ENCODE peak calls at places on chromosome 12, in seven cellular contexts. K, O, Y, I, H, C and N are unnamed samples.

GRCh38 chr12:14367097-14367661 is 1.7 kb downstream of the ATF7IP start:
- DNase-seq in K (no peak), O (peak; percentile 19), Y (no peak), I (no peak), H (no peak), C (no peak), N (no peak)

GRCh38 chr12:50751921-50752721 is 11.8 kb upstream of the ATF1 start:
- DNase-seq in K (no peak), O (peak; percentile 18), Y (no peak), I (no peak), H (no peak), C (no peak), N (no peak)

GRCh38 chr12:108306506-108306905 is 32.6 kb downstream of the CMKLR1 start:
- DNase-seq in K (no peak), O (no peak), Y (no peak), I (no peak), H (no peak), C (no peak), N (no peak)

GRCh38 chr12:5796171-5797091 is 148.6 kb downstream of the ANO2 start:
- DNase-seq in K (peak; percentile 4), O (peak; percentile 28), Y (no peak), I (no peak), H (no peak), C (no peak), N (peak; percentile 14)

GRCh38 chr12:32455607-32456063 is 56.3 kb downstream of the FGD4 start:
- DNase-seq in K (peak; percentile 25), O (peak; percentile 81), Y (peak; percentile 42), I (no peak), H (no peak), C (peak; percentile 40), N (peak; percentile 74)

GRCh38 chr12:70648191-70648590 is 11.0 kb upstream of the PTPRB start:
- DNase-seq in K (no peak), O (no peak), Y (no peak), I (no peak), H (no peak), C (no peak), N (no peak)

GRCh38 chr12:18581232-18581962 is 156.4 kb downstream of the PLCZ1 start:
- DNase-seq in K (no peak), O (no peak), Y (no peak), I (no peak), H (no peak), C (no peak), N (no peak)

GRCh38 chr12:1912580-1913376 is 5.7 kb downstream of the CACNA2D4 start:
- DNase-seq in K (no peak), O (no peak), Y (peak; percentile 94), I (peak; percentile 65), H (no peak), C (no peak), N (peak; percentile 18)

GRCh38 chr12:16175893-16176292 is 101.6 kb downstream of the SLC15A5 start:
- DNase-seq in K (no peak), O (no peak), Y (no peak), I (no peak), H (no peak), C (no peak), N (no peak)

GRCh38 chr12:24482882-24483604 is 465.9 kb downstream of the BCAT1 start:
- DNase-seq in K (no peak), O (no peak), Y (no peak), I (no peak), H (no peak), C (no peak), N (no peak)

GRCh38 chr12:67540920-67541624 is 107.5 kb upstream of the DYRK2 start:
- DNase-seq in K (no peak), O (no peak), Y (no peak), I (no peak), H (no peak), C (no peak), N (no peak)

GRCh38 chr12:105897311-105897725 is 241.4 kb downstream of the NUAK1 start:
- DNase-seq in K (no peak), O (no peak), Y (no peak), I (no peak), H (no peak), C (no peak), N (no peak)

GRCh38 chr12:6540181-6540877 is 6.0 kb downstream of the GAPDH start:
- DNase-seq in K (peak; percentile 62), O (peak; percentile 91), Y (peak; percentile 96), I (peak; percentile 77), H (peak; percentile 32), C (peak; percentile 82), N (peak; percentile 92)

GRCh38 chr12:104630230-104630670 is 173.5 kb downstream of the CHST11 start:
- DNase-seq in K (peak; percentile 39), O (no peak), Y (no peak), I (no peak), H (no peak), C (no peak), N (no peak)

GRCh38 chr12:113932411-113933196 is 33.5 kb downstream of the RBM19 start:
- DNase-seq in K (no peak), O (no peak), Y (no peak), I (no peak), H (no peak), C (no peak), N (no peak)

GRCh38 chr12:4032906-4033628 is 159.9 kb upstream of the PARP11 start:
- DNase-seq in K (no peak), O (no peak), Y (no peak), I (no peak), H (no peak), C (no peak), N (no peak)

GRCh38 chr12:49974677-49975369 is 2.1 kb downstream of the AQP6 start:
- DNase-seq in K (no peak), O (no peak), Y (no peak), I (no peak), H (no peak), C (no peak), N (no peak)

GRCh38 chr12:90262261-90262660 is 553.6 kb upstream of the ATP2B1 start:
- DNase-seq in K (no peak), O (peak; percentile 27), Y (no peak), I (no peak), H (no peak), C (no peak), N (no peak)

GRCh38 chr12:94418517-94418916 is 41.1 kb downstream of the CEP83 start:
- DNase-seq in K (no peak), O (no peak), Y (no peak), I (no peak), H (no peak), C (no peak), N (peak; percentile 87)

GRCh38 chr12:42094277-42094676 is 50.4 kb downstream of the GXYLT1 start:
- DNase-seq in K (no peak), O (peak; percentile 31), Y (peak; percentile 5), I (no peak), H (no peak), C (peak; percentile 38), N (no peak)